ENCODE peak calls at places on chromosome 5, in five cellular contexts. Z is K562, M is GM12878, A is HepG2, F is upper lobe of left lung. G is an unnamed sample.

GRCh38 chr5:74993743-74994142 is 58.6 kb downstream of the GCNT4 start:
- ATAC-seq in M (peak; percentile 53), A (no peak), Z (no peak), F (no peak), G (no peak)

GRCh38 chr5:56457887-56458451 is 224.8 kb upstream of the ANKRD55 start:
- ATAC-seq in Z (no peak), A (no peak), F (peak; percentile 72), M (no peak), G (peak; percentile 43)

GRCh38 chr5:126926152-126926551 is 104.2 kb downstream of the MARCHF3 start:
- ATAC-seq in Z (peak; percentile 36), A (no peak), M (no peak), F (no peak), G (no peak)

GRCh38 chr5:171340491-171340890 is 31.4 kb downstream of the TLX3 start:
- ATAC-seq in M (no peak), F (no peak), Z (no peak), A (no peak), G (no peak)

GRCh38 chr5:173675287-173675996 is 59.0 kb upstream of the BOD1 start:
- ATAC-seq in M (no peak), F (no peak), A (no peak), Z (no peak), G (no peak)

GRCh38 chr5:151618907-151619306 is 27.8 kb upstream of the FAT2 start:
- ATAC-seq in A (no peak), Z (no peak), M (peak; percentile 50), F (no peak), G (no peak)

GRCh38 chr5:53027913-53028312 is 38.8 kb downstream of the ITGA2 start:
- ATAC-seq in A (no peak), F (no peak), M (no peak), Z (no peak), G (no peak)

GRCh38 chr5:1494780-1495524 is 28.8 kb downstream of the LPCAT1 start:
- ATAC-seq in A (no peak), Z (no peak), M (peak; percentile 53), F (peak; percentile 49), G (no peak)

GRCh38 chr5:115381911-115382662 is 85.6 kb upstream of the CCDC112 start:
- ATAC-seq in F (no peak), M (no peak), Z (no peak), A (no peak), G (no peak)

GRCh38 chr5:6603643-6604042 is 29.2 kb downstream of the NSUN2 start:
- ATAC-seq in A (no peak), F (no peak), M (no peak), Z (no peak), G (no peak)

GRCh38 chr5:175521313-175521833 is 43.0 kb downstream of the SFXN1 start:
- ATAC-seq in A (no peak), Z (no peak), M (no peak), F (no peak), G (no peak)
- H3K36me3 ChIP-seq in A (peaks cover 74% of the 10 kb centered on the region), Z (peaks cover 87% of the 10 kb centered on the region), M (peaks cover 12% of the 10 kb centered on the region), F (no peaks in the 10 kb centered on the region), G (peaks cover 87% of the 10 kb centered on the region)

DNA sequence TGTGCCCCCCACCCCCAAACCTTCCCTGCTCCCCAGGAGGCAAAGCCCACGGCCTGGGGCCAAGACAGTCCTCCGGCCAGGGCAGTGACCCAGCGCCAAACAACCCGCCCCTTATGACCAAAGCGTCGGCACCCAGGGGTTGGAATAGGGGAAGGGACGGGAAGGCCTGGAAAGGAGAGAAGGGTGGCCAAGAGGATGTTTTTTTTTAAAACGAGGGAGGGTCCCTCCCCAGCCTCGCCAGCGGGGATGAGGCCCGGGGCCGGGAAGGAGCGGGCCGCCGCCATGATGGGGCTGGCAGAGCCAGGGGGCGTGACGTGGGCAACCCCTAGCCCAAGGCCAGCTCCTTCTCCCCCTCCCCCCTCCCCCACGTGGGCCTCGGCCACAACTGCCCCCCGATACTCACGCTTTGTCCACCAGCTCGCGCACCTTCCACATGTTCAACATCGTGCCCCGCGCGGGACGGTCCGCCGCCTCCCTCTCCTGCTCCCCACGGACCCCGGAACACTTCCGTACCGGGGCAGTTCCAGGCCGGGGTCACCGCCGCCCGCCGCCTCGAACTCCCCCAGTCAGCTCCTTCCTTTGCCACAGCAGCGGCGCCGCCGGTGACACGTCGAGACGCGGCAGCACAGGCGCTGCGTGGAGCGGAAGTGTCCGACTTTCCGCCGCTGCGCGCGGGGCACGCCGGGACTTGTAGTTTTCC is at the start of gene CLINT1:
- ATAC-seq in F (peak; percentile 98), M (peak; percentile 69), A (peak; percentile 96), Z (peak; percentile 95), G (peak; percentile 99)
- TF ChIP-seq EP300 in F (no peak), M (no peak), A (no peak), Z (no peak), G (no peak)

GRCh38 chr5:84379749-84380148 is 4.9 kb downstream of the EDIL3 start:
- ATAC-seq in M (no peak), Z (no peak), F (no peak), A (no peak), G (no peak)
- TF ChIP-seq CTCF in M (no peak), Z (no peak), F (no peak), A (no peak), G (no peak)

GRCh38 chr5:139363937-139364336 is 19.2 kb downstream of the SLC23A1 start:
- ATAC-seq in Z (no peak), M (no peak), F (no peak), A (no peak), G (no peak)
- H3K36me3 ChIP-seq in Z (peaks cover 53% of the 10 kb centered on the region), M (peaks cover 7% of the 10 kb centered on the region), F (peaks cover 26% of the 10 kb centered on the region), A (peaks cover 48% of the 10 kb centered on the region), G (peaks cover 57% of the 10 kb centered on the region)

DNA sequence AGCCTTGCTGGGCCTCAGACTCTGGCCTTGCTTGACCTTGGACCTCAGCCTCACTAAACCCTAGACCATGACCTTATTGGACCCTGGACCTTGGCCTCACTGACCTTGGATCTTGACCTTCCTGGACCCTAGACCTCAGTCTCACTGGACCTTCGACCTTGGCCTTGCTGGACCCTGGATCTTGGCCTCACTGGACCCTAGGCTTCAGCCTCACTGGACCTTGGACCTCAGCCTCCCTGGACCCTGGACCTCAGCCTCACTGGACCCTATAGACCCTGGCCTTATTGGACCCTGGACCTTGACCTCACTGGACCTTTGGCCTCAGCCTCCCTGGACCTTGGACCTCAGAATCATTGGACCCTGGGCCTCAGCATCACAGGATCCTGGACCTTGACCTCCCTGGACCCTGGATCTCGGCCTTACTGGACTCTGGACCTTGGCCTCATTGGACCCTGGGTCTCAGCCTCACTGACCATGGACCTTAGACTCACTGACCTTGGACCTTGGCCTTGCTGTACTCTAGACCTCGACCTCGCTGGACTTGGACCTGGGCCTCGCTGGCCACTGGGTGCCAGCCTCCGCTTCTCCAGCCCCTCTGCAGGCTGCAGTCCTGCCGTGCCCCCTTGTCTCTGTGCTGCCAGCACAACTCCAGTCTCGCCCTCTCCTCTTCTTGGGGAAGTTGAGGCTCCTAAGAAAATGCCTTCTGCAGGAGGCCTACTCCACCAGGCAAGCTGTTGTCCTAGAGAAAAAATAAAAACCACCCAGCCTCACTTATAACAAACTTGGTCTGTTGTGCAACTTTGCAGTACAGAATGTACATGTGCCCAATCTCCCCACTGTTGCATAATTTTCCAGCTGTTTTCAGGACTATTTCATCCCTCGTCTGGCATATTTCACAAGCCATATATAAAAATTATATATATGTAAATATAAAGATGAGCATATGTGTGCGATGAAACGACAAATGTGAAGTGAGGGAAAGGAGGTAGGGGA is 11.0 kb upstream of the ADAMTS2 start:
- ATAC-seq in Z (no peak), A (no peak), F (peak; percentile 64), M (no peak), G (peak; percentile 89)
- TF ChIP-seq EP300 in Z (no peak), A (no peak), F (peak; percentile 34), M (no peak), G (no peak)

GRCh38 chr5:128498844-128499455 is 39.1 kb downstream of the FBN2 start:
- ATAC-seq in M (peak; percentile 57), A (no peak), F (peak; percentile 52), Z (no peak), G (no peak)

GRCh38 chr5:128491291-128491690 is 46.8 kb downstream of the FBN2 start:
- ATAC-seq in F (no peak), M (peak; percentile 63), Z (no peak), A (no peak), G (no peak)

GRCh38 chr5:128493657-128494329 is 44.3 kb downstream of the FBN2 start:
- ATAC-seq in A (no peak), F (no peak), M (no peak), Z (no peak), G (no peak)

DNA sequence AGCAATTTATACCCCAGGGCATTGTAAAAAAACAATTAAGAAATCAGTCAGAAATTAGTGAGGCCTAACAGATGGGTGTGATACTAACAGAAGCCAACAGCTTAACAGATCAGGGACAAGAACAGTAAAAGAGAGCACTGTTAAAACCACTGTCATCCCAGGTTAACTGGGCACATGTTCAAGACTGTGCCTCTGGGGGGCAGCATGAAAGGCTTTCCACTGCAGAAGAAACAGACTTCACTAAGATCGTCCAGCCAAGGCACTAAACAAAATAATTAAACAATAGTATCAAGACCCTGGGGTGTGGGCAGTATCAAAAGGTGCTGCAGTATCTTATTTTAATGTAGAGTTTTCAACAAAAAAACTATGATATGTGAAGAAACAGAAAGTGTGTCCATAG is 43.5 kb downstream of the FBN2 start:
- ATAC-seq in A (peak; percentile 47), Z (no peak), F (no peak), M (peak; percentile 67), G (no peak)
- TF ChIP-seq CTCF in A (no peak), Z (no peak), F (no peak), M (no peak), G (no peak)

G was measured in gastroesophageal sphincter.